ENCODE peak calls at places on chromosomes 1 and 21, in five cellular contexts. H is hepatocyte, V is chondrocyte, Z is transverse colon, P is AG04450. W is an unnamed sample.
A peak's percentile ranks its signal among the peaks of the same experiment; 100 is the strongest.

GRCh38 chr1:110411173-110411572 is 3.7 kb upstream of the LAMTOR5 start:
- DNase-seq in H (no peak), V (no peak), Z (no peak), P (no peak), W (no peak)

GRCh38 chr1:1216770-1217620 is 3.0 kb upstream of the TNFRSF4 start:
- DNase-seq in H (no peak), V (no peak), Z (no peak), P (no peak), W (no peak)

GRCh38 chr1:17540255-17541001 is 930 bp downstream of the ARHGEF10L start:
- DNase-seq in H (peak; percentile 73), V (no peak), Z (no peak), P (no peak), W (no peak)

GRCh38 chr1:6891781-6892579 is 106.7 kb downstream of the CAMTA1 start:
- DNase-seq in H (no peak), V (no peak), Z (no peak), P (no peak), W (no peak)

GRCh38 chr1:4045397-4046010 is 145.4 kb upstream of the C1orf174 start:
- DNase-seq in H (no peak), V (no peak), Z (no peak), P (no peak), W (no peak)

GRCh38 chr1:187928288-187928687 is 1099.5 kb downstream of the PLA2G4A start:
- DNase-seq in H (peak; percentile 67), V (no peak), Z (no peak), P (no peak), W (peak; percentile 63)

GRCh38 chr1:156616463-156616862 is 2.8 kb upstream of the HAPLN2 start:
- DNase-seq in H (peak; percentile 74), V (no peak), Z (no peak), P (no peak), W (no peak)

GRCh38 chr1:244583358-244583757 is 69.6 kb upstream of the DESI2 start:
- DNase-seq in H (no peak), V (no peak), Z (no peak), P (no peak), W (no peak)

GRCh38 chr1:2787163-2787911 is 14.2 kb downstream of the TTC34 start:
- DNase-seq in H (no peak), V (no peak), Z (no peak), P (no peak), W (no peak)

GRCh38 chr1:15249032-15249601 is 2.1 kb downstream of the FHAD1 start:
- DNase-seq in H (no peak), V (no peak), Z (no peak), P (no peak), W (no peak)

GRCh38 chr1:54569339-54569738 is 21.3 kb downstream of the ACOT11 start:
- DNase-seq in H (no peak), V (no peak), Z (no peak), P (no peak), W (no peak)

GRCh38 chr21:41662761-41663160 is 104.1 kb downstream of the RIPK4 start:
- DNase-seq in H (no peak), V (peak; percentile 32), Z (no peak), P (no peak), W (no peak)

GRCh38 chr1:71660417-71660816 is 579.6 kb upstream of the ZRANB2 start:
- DNase-seq in H (no peak), V (no peak), Z (no peak), P (no peak), W (no peak)

GRCh38 chr1:114286179-114286578 is 132.5 kb upstream of the SYT6 start:
- DNase-seq in H (no peak), V (no peak), Z (no peak), P (no peak), W (no peak)

GRCh38 chr1:177091036-177091435 is 73.5 kb downstream of the ASTN1 start:
- DNase-seq in H (no peak), V (no peak), Z (no peak), P (no peak), W (no peak)

GRCh38 chr1:175219774-175220173 is 27.2 kb upstream of the KIAA0040 start:
- DNase-seq in H (no peak), V (no peak), Z (no peak), P (no peak), W (no peak)

GRCh38 chr1:244603498-244603897 is 49.4 kb upstream of the DESI2 start:
- DNase-seq in H (peak; percentile 38), V (no peak), Z (no peak), P (no peak), W (peak; percentile 12)

GRCh38 chr1:110620250-110620615 is 14.1 kb upstream of the KCNA2 start:
- DNase-seq in H (no peak), V (no peak), Z (peak; percentile 42), P (no peak), W (peak; percentile 7)

GRCh38 chr1:196312739-196313138 is 295.5 kb downstream of the KCNT2 start:
- DNase-seq in H (no peak), V (no peak), Z (no peak), P (no peak), W (no peak)

GRCh38 chr1:115073298-115074087 is 15.8 kb downstream of the TSPAN2 start:
- DNase-seq in H (no peak), V (no peak), Z (no peak), P (no peak), W (no peak)

GRCh38 chr1:192445849-192446489 is 129.2 kb downstream of the RGS21 start:
- DNase-seq in H (peak; percentile 66), V (no peak), Z (peak; percentile 38), P (peak; percentile 29), W (peak; percentile 68)

GRCh38 chr1:43557744-43558245 is 27.1 kb downstream of the PTPRF start:
- DNase-seq in H (peak; percentile 87), V (no peak), Z (peak; percentile 83), P (no peak), W (peak; percentile 33)

GRCh38 chr1:92482665-92483441 is 3.9 kb downstream of the GFI1 start:
- DNase-seq in H (no peak), V (peak; percentile 68), Z (peak; percentile 30), P (no peak), W (peak; percentile 12)

GRCh38 chr1:59720716-59721115 is 94.0 kb upstream of the HOOK1 start:
- DNase-seq in H (no peak), V (no peak), Z (no peak), P (no peak), W (no peak)

GRCh38 chr1:114750780-114751179 is 7.0 kb downstream of the CSDE1 start:
- DNase-seq in H (no peak), V (no peak), Z (no peak), P (no peak), W (no peak)

GRCh38 chr1:238252033-238252802 is 361.5 kb upstream of the ZP4 start:
- DNase-seq in H (peak; percentile 73), V (no peak), Z (peak; percentile 47), P (no peak), W (peak; percentile 77)

GRCh38 chr21:42559326-42559725 is 45.7 kb downstream of the SLC37A1 start:
- DNase-seq in H (no peak), V (no peak), Z (peak; percentile 1), P (no peak), W (no peak)

GRCh38 chr1:17558954-17559617 is 19.6 kb downstream of the ARHGEF10L start:
- DNase-seq in H (no peak), V (no peak), Z (no peak), P (no peak), W (no peak)

GRCh38 chr1:204704794-204705492 is 19.4 kb upstream of the LRRN2 start:
- DNase-seq in H (no peak), V (no peak), Z (no peak), P (no peak), W (no peak)

GRCh38 chr1:239268007-239268406 is 118.4 kb upstream of the CHRM3 start:
- DNase-seq in H (no peak), V (no peak), Z (no peak), P (no peak), W (no peak)

DNA sequence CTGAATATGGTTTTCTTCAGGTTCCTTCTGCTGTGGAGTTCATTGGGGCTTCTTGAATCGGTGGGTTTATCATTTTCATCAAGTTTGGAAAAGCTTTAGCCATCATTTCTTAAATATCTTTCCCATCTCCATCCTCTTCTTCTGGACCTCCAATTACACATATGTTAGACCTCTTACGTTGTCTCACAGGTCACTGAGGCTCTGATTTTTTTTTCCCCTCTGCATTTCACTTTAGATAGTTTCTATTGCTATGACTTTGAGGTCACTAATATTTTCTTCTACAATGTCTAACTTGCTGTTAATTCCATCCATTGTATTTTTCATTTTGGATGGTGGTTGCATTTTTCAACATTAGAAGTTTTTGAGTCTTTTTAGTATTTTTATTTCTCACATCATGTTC is 47.3 kb upstream of the CASZ1 start:
- DNase-seq in H (no peak), V (no peak), Z (no peak), P (no peak), W (no peak)
- TF ChIP-seq CTCF in H (no peak), V (no peak), Z (no peak), P (no peak), W (no peak)

GRCh38 chr21:34499116-34499515 is 12.9 kb downstream of the KCNE1 start:
- DNase-seq in H (no peak), V (no peak), Z (no peak), P (no peak), W (no peak)

GRCh38 chr21:34501716-34502115 is 10.3 kb downstream of the KCNE1 start:
- DNase-seq in H (no peak), V (no peak), Z (no peak), P (no peak), W (no peak)

GRCh38 chr21:34498623-34499022 is 13.4 kb downstream of the KCNE1 start:
- DNase-seq in H (peak; percentile 61), V (no peak), Z (no peak), P (no peak), W (no peak)

DNA sequence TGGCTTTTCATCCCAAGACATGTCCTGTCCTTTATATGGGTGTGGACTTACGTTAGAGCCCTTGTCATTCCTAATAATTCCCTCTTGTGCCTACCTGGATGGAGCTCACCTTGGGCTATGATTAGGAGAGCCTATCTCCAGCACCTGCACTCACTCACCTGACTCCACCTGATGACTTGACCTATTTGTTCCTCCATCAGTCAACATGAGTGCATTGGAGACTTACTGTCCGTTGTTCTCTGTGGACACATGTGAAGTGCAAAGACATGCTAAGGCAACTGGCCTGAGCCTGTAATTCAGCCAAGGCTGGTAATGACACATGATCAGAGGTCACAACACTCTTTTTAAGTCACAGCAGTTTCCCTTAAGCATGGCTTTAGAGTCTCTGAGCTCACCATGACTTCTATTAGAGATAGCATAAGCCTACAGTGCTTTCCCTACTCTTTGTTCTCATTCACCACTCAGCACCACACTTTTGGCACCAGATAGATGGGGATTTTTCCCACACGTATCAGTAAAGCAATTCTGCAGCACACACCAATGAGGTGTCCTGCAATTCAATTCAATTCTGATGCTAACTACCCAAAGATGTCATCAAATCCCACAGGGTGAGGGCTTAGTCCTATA is 9.4 kb downstream of the KCNE1 start:
- DNase-seq in H (no peak), V (no peak), Z (no peak), P (no peak), W (no peak)
- TF ChIP-seq CTCF in H (no peak), V (no peak), Z (no peak), P (no peak), W (no peak)

GRCh38 chr1:201463071-201463552 is 5.9 kb downstream of the PHLDA3 start:
- DNase-seq in H (peak; percentile 17), V (no peak), Z (no peak), P (no peak), W (no peak)
- TF ChIP-seq CTCF in H (no peak), V (peak; percentile 64), Z (no peak), P (peak; percentile 41), W (peak; percentile 37)

DNA sequence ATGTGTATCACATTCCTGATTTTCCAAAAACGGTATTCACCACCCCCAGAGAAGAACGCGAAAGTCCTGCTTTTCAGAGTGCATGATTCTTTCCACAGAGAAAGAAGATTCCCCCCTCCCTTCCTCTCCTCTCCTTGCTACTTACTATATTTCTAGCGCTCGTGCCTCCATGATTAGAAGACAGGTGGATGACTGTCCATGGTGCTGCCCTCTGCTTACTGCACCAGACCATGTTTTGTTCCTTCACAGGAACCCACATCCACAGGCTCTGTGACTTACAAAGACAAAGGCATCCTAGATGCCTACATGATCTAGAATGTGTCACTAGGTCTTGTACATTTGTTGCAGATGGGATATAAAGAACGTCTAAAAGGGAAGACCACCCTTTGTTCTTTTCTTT is 49.1 kb upstream of the ZNF648 start:
- DNase-seq in H (no peak), V (no peak), Z (no peak), P (no peak), W (no peak)
- TF ChIP-seq CTCF in H (no peak), V (peak; percentile 16), Z (no peak), P (no peak), W (no peak)

W was measured in Calu3.